ENCODE peak calls at places on chromosomes 5 and 9, in five cellular contexts. One of them, this sample, is unnamed.

GRCh38 chr5:9653811-9654210 is 23.7 kb upstream of the TAS2R1 start:
- DNase-seq in progenitor cell of endocrine pancreas: no peak
- DNase-seq in ovary: no peak
- DNase-seq in heart left ventricle: peak
- DNase-seq in lower lobe of right lung: no peak
- DNase-seq in this sample: no peak

GRCh38 chr5:132086277-132086794 is 12.7 kb downstream of the CSF2 start:
- DNase-seq in progenitor cell of endocrine pancreas: no peak
- DNase-seq in heart left ventricle: peak
- DNase-seq in lower lobe of right lung: no peak
- DNase-seq in ovary: peak
- DNase-seq in this sample: no peak

GRCh38 chr5:175706499-175706898 is 48.6 kb downstream of the HRH2 start:
- DNase-seq in lower lobe of right lung: no peak
- DNase-seq in heart left ventricle: no peak
- DNase-seq in progenitor cell of endocrine pancreas: peak
- DNase-seq in ovary: no peak
- DNase-seq in this sample: no peak

GRCh38 chr5:172524573-172525021 is 70.3 kb upstream of the SH3PXD2B start:
- DNase-seq in lower lobe of right lung: no peak
- DNase-seq in progenitor cell of endocrine pancreas: no peak
- DNase-seq in ovary: no peak
- DNase-seq in heart left ventricle: no peak
- DNase-seq in this sample: peak

GRCh38 chr5:98454904-98455303 is 318.6 kb upstream of the RGMB start:
- DNase-seq in heart left ventricle: no peak
- DNase-seq in ovary: no peak
- DNase-seq in lower lobe of right lung: no peak
- DNase-seq in progenitor cell of endocrine pancreas: no peak
- DNase-seq in this sample: no peak

GRCh38 chr9:136370687-136371530 is 2.6 kb downstream of the CARD9 start:
- DNase-seq in progenitor cell of endocrine pancreas: no peak
- DNase-seq in lower lobe of right lung: no peak
- DNase-seq in ovary: no peak
- DNase-seq in heart left ventricle: no peak
- DNase-seq in this sample: no peak

GRCh38 chr5:10453564-10453963 is 11.9 kb downstream of the ROPN1L start:
- DNase-seq in progenitor cell of endocrine pancreas: no peak
- DNase-seq in heart left ventricle: no peak
- DNase-seq in ovary: no peak
- DNase-seq in lower lobe of right lung: no peak
- DNase-seq in this sample: no peak

GRCh38 chr5:135697959-135698345 is 119.2 kb upstream of the CXCL14 start:
- DNase-seq in lower lobe of right lung: no peak
- DNase-seq in heart left ventricle: no peak
- DNase-seq in progenitor cell of endocrine pancreas: no peak
- DNase-seq in ovary: no peak
- DNase-seq in this sample: no peak

GRCh38 chr9:106962615-106963363 is 99.8 kb downstream of the ZNF462 start:
- DNase-seq in heart left ventricle: no peak
- DNase-seq in ovary: no peak
- DNase-seq in progenitor cell of endocrine pancreas: no peak
- DNase-seq in lower lobe of right lung: no peak
- DNase-seq in this sample: no peak

GRCh38 chr5:135135530-135136201 is 101.6 kb upstream of the PITX1 start:
- DNase-seq in heart left ventricle: no peak
- DNase-seq in lower lobe of right lung: peak
- DNase-seq in progenitor cell of endocrine pancreas: no peak
- DNase-seq in ovary: no peak
- DNase-seq in this sample: no peak

GRCh38 chr5:121783700-121784099 is 68.0 kb upstream of the FTMT start:
- DNase-seq in lower lobe of right lung: no peak
- DNase-seq in progenitor cell of endocrine pancreas: no peak
- DNase-seq in heart left ventricle: no peak
- DNase-seq in ovary: no peak
- DNase-seq in this sample: no peak

GRCh38 chr5:129771058-129771838 is 23.4 kb downstream of the MINAR2 start:
- DNase-seq in lower lobe of right lung: no peak
- DNase-seq in progenitor cell of endocrine pancreas: peak
- DNase-seq in heart left ventricle: no peak
- DNase-seq in ovary: no peak
- DNase-seq in this sample: no peak

GRCh38 chr5:174065528-174066189 is 20.2 kb downstream of the NSG2 start:
- DNase-seq in progenitor cell of endocrine pancreas: peak
- DNase-seq in lower lobe of right lung: no peak
- DNase-seq in heart left ventricle: no peak
- DNase-seq in ovary: no peak
- DNase-seq in this sample: no peak

GRCh38 chr9:110015759-110016158 is 192.2 kb downstream of the C9orf152 start:
- DNase-seq in ovary: no peak
- DNase-seq in progenitor cell of endocrine pancreas: no peak
- DNase-seq in heart left ventricle: no peak
- DNase-seq in lower lobe of right lung: no peak
- DNase-seq in this sample: no peak

GRCh38 chr9:123354806-123355508 is 1.0 kb upstream of the CRB2 start:
- DNase-seq in progenitor cell of endocrine pancreas: no peak
- DNase-seq in lower lobe of right lung: peak
- DNase-seq in ovary: no peak
- DNase-seq in heart left ventricle: no peak
- DNase-seq in this sample: no peak

GRCh38 chr9:91730806-91731205 is 219.2 kb downstream of the ROR2 start:
- DNase-seq in progenitor cell of endocrine pancreas: no peak
- DNase-seq in heart left ventricle: no peak
- DNase-seq in ovary: no peak
- DNase-seq in lower lobe of right lung: no peak
- DNase-seq in this sample: no peak

GRCh38 chr9:20215552-20215951 is 406.7 kb downstream of the MLLT3 start:
- DNase-seq in progenitor cell of endocrine pancreas: no peak
- DNase-seq in heart left ventricle: no peak
- DNase-seq in ovary: no peak
- DNase-seq in lower lobe of right lung: no peak
- DNase-seq in this sample: no peak
- TF ChIP-seq CTCF in progenitor cell of endocrine pancreas: no peak
- TF ChIP-seq CTCF in heart left ventricle: no peak
- TF ChIP-seq CTCF in ovary: no peak
- TF ChIP-seq CTCF in lower lobe of right lung: no peak
- TF ChIP-seq CTCF in this sample: no peak

GRCh38 chr5:3075309-3075708 is 323.8 kb upstream of the IRX2 start:
- DNase-seq in ovary: no peak
- DNase-seq in lower lobe of right lung: no peak
- DNase-seq in heart left ventricle: no peak
- DNase-seq in progenitor cell of endocrine pancreas: no peak
- DNase-seq in this sample: no peak
- TF ChIP-seq CTCF in ovary: no peak
- TF ChIP-seq CTCF in lower lobe of right lung: no peak
- TF ChIP-seq CTCF in heart left ventricle: no peak
- TF ChIP-seq CTCF in progenitor cell of endocrine pancreas: no peak
- TF ChIP-seq CTCF in this sample: peak

GRCh38 chr5:82106806-82107205 is 135.0 kb downstream of the ATG10 start:
- DNase-seq in progenitor cell of endocrine pancreas: no peak
- DNase-seq in lower lobe of right lung: no peak
- DNase-seq in heart left ventricle: no peak
- DNase-seq in ovary: no peak
- DNase-seq in this sample: no peak

GRCh38 chr5:82105457-82105856 is 133.6 kb downstream of the ATG10 start:
- DNase-seq in heart left ventricle: no peak
- DNase-seq in ovary: no peak
- DNase-seq in lower lobe of right lung: no peak
- DNase-seq in progenitor cell of endocrine pancreas: no peak
- DNase-seq in this sample: no peak

GRCh38 chr5:82106207-82106606 is 134.4 kb downstream of the ATG10 start:
- DNase-seq in heart left ventricle: no peak
- DNase-seq in lower lobe of right lung: no peak
- DNase-seq in progenitor cell of endocrine pancreas: no peak
- DNase-seq in ovary: no peak
- DNase-seq in this sample: no peak

GRCh38 chr5:82109013-82109412 is 137.2 kb downstream of the ATG10 start:
- DNase-seq in lower lobe of right lung: no peak
- DNase-seq in ovary: no peak
- DNase-seq in progenitor cell of endocrine pancreas: no peak
- DNase-seq in heart left ventricle: no peak
- DNase-seq in this sample: no peak

DNA sequence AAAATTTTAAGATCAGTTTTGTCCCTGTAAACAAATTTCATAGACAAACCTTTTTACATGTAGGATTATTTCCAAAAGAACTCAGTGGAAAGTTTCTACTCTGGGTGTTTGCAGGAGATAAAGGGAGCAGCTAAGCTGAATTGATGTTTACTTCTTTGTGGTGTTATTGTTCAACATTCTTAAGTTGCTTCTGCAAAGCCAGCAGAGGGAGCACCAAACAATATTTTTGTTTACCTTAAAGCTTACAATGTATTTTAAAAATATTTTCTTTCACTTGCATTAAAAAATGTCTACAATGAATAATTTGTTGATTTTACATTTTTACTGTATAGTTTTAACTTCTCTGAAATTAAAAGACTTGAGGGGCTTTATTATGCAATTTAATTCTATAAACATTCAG is 135.5 kb downstream of the ATG10 start:
- DNase-seq in ovary: no peak
- DNase-seq in lower lobe of right lung: no peak
- DNase-seq in progenitor cell of endocrine pancreas: no peak
- DNase-seq in heart left ventricle: no peak
- DNase-seq in this sample: no peak
- TF ChIP-seq CTCF in ovary: peak
- TF ChIP-seq CTCF in lower lobe of right lung: peak
- TF ChIP-seq CTCF in progenitor cell of endocrine pancreas: peak
- TF ChIP-seq CTCF in heart left ventricle: no peak
- TF ChIP-seq CTCF in this sample: peak

DNA sequence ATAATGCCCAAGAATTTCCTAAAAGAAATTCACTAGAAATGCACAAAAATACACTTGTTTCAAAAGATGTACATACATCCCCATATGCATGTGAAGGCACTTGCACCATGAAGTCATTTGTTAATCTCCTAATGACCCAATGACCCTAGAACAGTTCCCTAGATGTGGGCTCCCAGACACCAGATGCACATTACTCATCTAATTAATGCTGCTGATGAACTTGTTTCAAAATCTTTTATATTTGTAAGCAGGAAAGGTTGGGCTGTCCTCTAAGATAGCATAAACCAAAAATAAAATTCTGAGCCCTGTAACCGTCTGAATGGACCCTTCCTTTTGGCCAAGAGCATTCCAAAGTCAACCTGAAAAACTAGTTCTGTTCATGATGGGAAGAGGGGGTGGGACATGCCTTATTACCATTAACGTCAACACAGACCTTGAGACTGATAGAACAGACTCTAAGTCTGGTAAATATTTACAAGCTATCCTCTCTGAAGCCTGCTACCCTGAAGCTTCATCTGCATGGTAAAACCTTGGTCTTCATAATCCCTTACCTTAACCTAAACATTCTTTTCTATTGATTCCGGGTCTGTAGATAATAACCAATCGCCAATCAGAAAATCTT is 91.0 kb upstream of the DAPK1 start:
- DNase-seq in lower lobe of right lung: no peak
- DNase-seq in ovary: no peak
- DNase-seq in heart left ventricle: no peak
- DNase-seq in progenitor cell of endocrine pancreas: no peak
- DNase-seq in this sample: no peak
- TF ChIP-seq CTCF in lower lobe of right lung: no peak
- TF ChIP-seq CTCF in ovary: no peak
- TF ChIP-seq CTCF in heart left ventricle: no peak
- TF ChIP-seq CTCF in progenitor cell of endocrine pancreas: no peak
- TF ChIP-seq CTCF in this sample: no peak

DNA sequence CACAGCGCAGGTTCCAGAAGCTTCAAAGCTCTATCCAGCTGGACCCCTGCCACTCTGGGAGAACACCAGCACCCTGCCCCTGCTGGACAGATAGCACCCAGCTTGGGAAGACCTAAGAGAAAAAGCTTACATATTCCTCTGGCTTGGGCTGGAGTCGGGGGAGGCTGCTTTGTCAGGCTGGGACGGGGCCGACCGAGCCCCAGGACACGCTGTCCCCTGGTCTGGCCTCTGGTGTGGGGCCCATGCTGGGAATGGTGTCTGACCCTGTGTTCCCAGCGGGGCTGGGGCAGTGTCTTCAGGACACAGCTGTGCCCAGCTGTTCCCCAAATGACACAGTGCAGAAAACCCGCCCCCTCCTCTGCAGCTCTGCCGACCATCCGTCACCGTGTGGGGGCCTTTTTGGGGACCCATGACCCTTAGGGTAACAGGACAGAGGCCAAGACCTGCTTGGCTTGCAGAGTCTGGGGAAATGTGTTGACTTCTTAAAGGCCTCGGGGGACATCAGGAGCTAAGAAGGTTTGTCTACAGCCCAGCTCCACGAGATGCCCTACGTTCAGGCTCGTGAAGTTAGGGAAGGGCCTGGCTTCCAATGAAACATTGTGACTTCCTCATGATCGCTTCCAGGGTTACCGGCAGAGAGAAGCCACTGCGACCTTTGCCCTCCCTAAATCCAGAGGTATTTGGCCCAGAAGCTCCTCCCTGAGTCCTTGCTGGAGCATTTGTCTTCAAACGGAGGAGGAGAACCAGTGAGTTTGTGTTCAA is 20.4 kb upstream of the SLC2A6 start:
- DNase-seq in ovary: no peak
- DNase-seq in progenitor cell of endocrine pancreas: no peak
- DNase-seq in lower lobe of right lung: peak
- DNase-seq in heart left ventricle: peak
- DNase-seq in this sample: no peak
- TF ChIP-seq CTCF in ovary: no peak
- TF ChIP-seq CTCF in progenitor cell of endocrine pancreas: no peak
- TF ChIP-seq CTCF in lower lobe of right lung: peak
- TF ChIP-seq CTCF in heart left ventricle: no peak
- TF ChIP-seq CTCF in this sample: no peak

GRCh38 chr5:64505769-64506566 is at the start of gene RGS7BP:
- DNase-seq in heart left ventricle: peak
- DNase-seq in lower lobe of right lung: peak
- DNase-seq in ovary: peak
- DNase-seq in progenitor cell of endocrine pancreas: peak
- DNase-seq in this sample: peak
- TF ChIP-seq CTCF in heart left ventricle: peak
- TF ChIP-seq CTCF in lower lobe of right lung: no peak
- TF ChIP-seq CTCF in ovary: peak
- TF ChIP-seq CTCF in progenitor cell of endocrine pancreas: no peak
- TF ChIP-seq CTCF in this sample: no peak

DNA sequence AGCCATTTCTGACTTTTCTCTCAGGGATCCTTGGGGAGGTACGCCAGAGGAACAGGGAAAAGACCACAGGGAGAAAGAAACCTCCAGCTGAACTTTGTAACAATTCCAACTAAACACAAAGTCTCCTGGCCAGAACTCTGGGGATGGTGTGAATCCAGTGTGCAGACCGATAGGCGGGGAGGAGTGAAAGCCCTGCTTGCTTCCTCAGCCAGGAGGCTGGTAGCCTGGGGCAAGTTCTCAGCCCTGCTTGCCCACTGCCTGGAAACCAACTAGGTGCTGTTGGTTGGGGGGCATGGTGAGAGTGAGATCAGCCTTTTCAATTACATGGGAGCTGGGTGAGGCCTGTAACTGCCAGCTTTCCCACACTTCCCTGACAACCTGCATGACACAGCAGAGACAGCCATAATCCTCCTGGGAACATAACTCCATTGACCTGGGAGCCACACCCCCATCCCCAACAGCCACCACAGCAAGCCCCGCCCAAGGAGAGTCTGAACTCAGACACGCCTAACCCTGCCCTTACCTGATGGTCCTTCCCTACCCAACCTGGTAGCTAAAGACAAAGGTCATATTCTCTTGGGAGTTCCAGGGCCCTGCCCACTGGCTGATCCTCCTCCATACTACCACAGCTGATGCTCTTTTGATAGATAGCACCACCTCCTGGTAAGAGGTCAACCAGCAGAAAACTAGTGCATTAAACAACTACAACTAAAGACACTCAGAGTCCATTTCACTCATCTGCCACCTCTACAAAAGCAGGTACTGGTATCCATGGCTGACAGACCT is 100.1 kb upstream of the TNFAIP8 start:
- DNase-seq in ovary: no peak
- DNase-seq in progenitor cell of endocrine pancreas: no peak
- DNase-seq in heart left ventricle: no peak
- DNase-seq in lower lobe of right lung: no peak
- DNase-seq in this sample: no peak
- TF ChIP-seq CTCF in ovary: no peak
- TF ChIP-seq CTCF in progenitor cell of endocrine pancreas: no peak
- TF ChIP-seq CTCF in heart left ventricle: no peak
- TF ChIP-seq CTCF in lower lobe of right lung: no peak
- TF ChIP-seq CTCF in this sample: no peak

This sample was measured in type B pancreatic cell.